ENCODE peak calls at places on chromosomes 4 and X, in ten cellular contexts. B is HCT116; N is mammary epithelial cell; F is CD4-positive, alpha-beta T cell; X is substantia nigra; T is colonic mucosa; V is RWPE1; W is lung; E is OCI-LY7; U is mesendoderm. Q is an unnamed sample.

GRCh38 chr4:138911903-138912713 is 103.5 kb upstream of the NOCT start:
- DNase-seq in B (no peak), N (peak), F (no peak), X (no peak), T (peak), V (no peak), W (no peak), E (no peak), U (no peak), Q (peak)

GRCh38 chr4:22187203-22187835 is 238.7 kb upstream of the KCNIP4 start:
- DNase-seq in B (no peak), N (peak), F (no peak), X (no peak), T (no peak), V (no peak), W (no peak), E (no peak), U (peak), Q (no peak)

GRCh38 chrX:71082778-71083177 is 12.9 kb upstream of the FOXO4 start:
- DNase-seq in B (no peak), N (no peak), F (no peak), X (no peak), T (no peak), V (no peak), W (no peak), E (no peak), U (no peak), Q (no peak)

GRCh38 chrX:134868766-134869495 is 121.9 kb upstream of the SMIM10 start:
- DNase-seq in B (no peak), N (peak), F (no peak), X (no peak), T (no peak), V (peak), W (no peak), E (no peak), U (no peak), Q (no peak)

GRCh38 chrX:20433376-20433775 is 166.7 kb upstream of the RPS6KA3 start:
- DNase-seq in B (no peak), N (no peak), F (no peak), X (no peak), T (no peak), V (no peak), W (no peak), E (no peak), U (no peak), Q (no peak)

GRCh38 chr4:181416966-181417365 is 826.2 kb upstream of the TENM3 start:
- DNase-seq in B (no peak), N (no peak), F (no peak), X (no peak), T (no peak), V (no peak), W (no peak), E (no peak), U (no peak), Q (no peak)

GRCh38 chrX:123884809-123885408 is 25.1 kb downstream of the XIAP start:
- DNase-seq in B (no peak), N (peak), F (no peak), X (no peak), T (peak), V (peak), W (peak), E (peak), U (peak), Q (no peak)

GRCh38 chr4:152892985-152893384 is 43.1 kb upstream of the FHDC1 start:
- DNase-seq in B (no peak), N (no peak), F (no peak), X (no peak), T (peak), V (no peak), W (no peak), E (no peak), U (no peak), Q (no peak)

GRCh38 chrX:31384471-31384870 is 312.6 kb upstream of the FTHL17 start:
- DNase-seq in B (no peak), N (no peak), F (no peak), X (peak), T (no peak), V (no peak), W (no peak), E (no peak), U (no peak), Q (no peak)

GRCh38 chr4:26713563-26714145 is 129.8 kb downstream of the TBC1D19 start:
- DNase-seq in B (no peak), N (peak), F (no peak), X (no peak), T (no peak), V (no peak), W (no peak), E (no peak), U (no peak), Q (no peak)

GRCh38 chr4:1234811-1235292 is 14.1 kb downstream of the CTBP1 start:
- DNase-seq in B (no peak), N (no peak), F (no peak), X (no peak), T (no peak), V (no peak), W (no peak), E (no peak), U (no peak), Q (no peak)

GRCh38 chr4:87010192-87010591 is 75.4 kb downstream of the AFF1 start:
- DNase-seq in B (no peak), N (no peak), F (no peak), X (no peak), T (no peak), V (no peak), W (no peak), E (no peak), U (no peak), Q (no peak)
- H3K27ac ChIP-seq in B (no peak), N (no peak), F (no peak), X (no peak), T (no peak), V (no peak), W (no peak), E (no peak), U (no peak), Q (no peak)

GRCh38 chr4:117225441-117225840 is 140.1 kb upstream of the TRAM1L1 start:
- DNase-seq in B (no peak), N (no peak), F (no peak), X (no peak), T (no peak), V (no peak), W (no peak), E (no peak), U (peak), Q (no peak)
- H3K27ac ChIP-seq in B (no peak), N (no peak), F (no peak), X (no peak), T (no peak), V (no peak), W (no peak), E (no peak), U (no peak), Q (no peak)

DNA sequence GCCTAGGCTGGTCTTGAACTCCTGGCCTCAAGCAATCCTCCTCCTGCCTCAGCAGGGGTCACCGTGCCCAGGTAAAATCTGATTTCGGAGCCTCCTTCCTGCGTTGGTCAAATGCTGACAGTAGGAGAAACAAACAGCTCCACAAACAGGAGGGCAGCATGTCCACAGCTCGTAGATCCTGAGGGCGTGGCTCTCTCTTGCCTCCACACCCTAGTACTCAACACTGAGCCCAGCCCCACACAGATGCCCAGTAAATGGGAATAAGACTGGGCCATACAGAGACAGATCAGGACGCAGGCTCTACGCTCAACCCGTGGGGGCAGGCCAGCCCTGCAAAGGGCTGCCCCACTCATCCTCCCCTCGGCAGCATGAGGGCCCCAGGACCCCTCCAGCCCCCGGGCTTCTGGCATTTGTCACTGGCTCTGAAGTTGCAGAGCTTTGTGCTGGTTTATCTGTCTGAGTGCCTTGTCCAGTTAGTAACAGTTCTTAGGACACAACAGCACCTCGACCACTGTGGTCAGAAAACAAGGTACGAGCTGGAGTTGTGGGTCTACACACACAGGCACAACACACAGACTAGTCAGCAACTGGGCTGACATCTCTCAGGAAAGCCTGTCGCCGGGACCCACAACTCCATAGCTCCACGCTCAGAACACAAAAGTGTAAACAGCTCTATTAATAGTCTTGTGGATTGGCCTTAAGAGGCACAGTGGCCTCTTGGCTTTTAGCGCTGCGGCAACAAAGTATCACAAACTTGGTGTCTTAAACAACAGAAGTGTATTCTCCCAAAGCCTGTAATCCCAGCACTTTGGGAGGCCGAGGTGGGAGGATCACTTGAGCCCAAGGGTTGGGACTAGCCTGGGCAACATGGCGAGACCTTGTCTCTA is 5.2 kb downstream of the TNIP2 start:
- DNase-seq in B (no peak), N (no peak), F (no peak), X (no peak), T (peak), V (no peak), W (no peak), E (no peak), U (no peak), Q (no peak)
- H3K27ac ChIP-seq in B (no peak), N (no peak), F (no peak), X (no peak), T (no peak), V (peak), W (no peak), E (no peak), U (no peak), Q (no peak)

GRCh38 chr4:182449186-182449880 is 206.1 kb downstream of the TENM3 start:
- DNase-seq in B (no peak), N (peak), F (no peak), X (no peak), T (peak), V (peak), W (no peak), E (no peak), U (peak), Q (no peak)
- H3K27ac ChIP-seq in B (no peak), N (peak), F (no peak), X (no peak), T (no peak), V (peak), W (no peak), E (no peak), U (peak), Q (no peak)

GRCh38 chr4:8108991-8109390 is 49.6 kb downstream of the ABLIM2 start:
- DNase-seq in B (no peak), N (no peak), F (no peak), X (no peak), T (no peak), V (no peak), W (no peak), E (no peak), U (no peak), Q (no peak)
- H3K27ac ChIP-seq in B (no peak), N (no peak), F (no peak), X (no peak), T (no peak), V (no peak), W (no peak), E (no peak), U (no peak), Q (peak)

GRCh38 chr4:41268721-41269517 is 12.2 kb downstream of the UCHL1 start:
- DNase-seq in B (no peak), N (no peak), F (no peak), X (no peak), T (no peak), V (no peak), W (no peak), E (no peak), U (no peak), Q (no peak)
- H3K27ac ChIP-seq in B (no peak), N (no peak), F (no peak), X (no peak), T (no peak), V (no peak), W (no peak), E (no peak), U (no peak), Q (no peak)

GRCh38 chrX:72121381-72121780 is 10.3 kb downstream of the RTL5 start:
- DNase-seq in B (no peak), N (peak), F (peak), X (no peak), T (peak), V (no peak), W (peak), E (no peak), U (no peak), Q (peak)

GRCh38 chrX:72123471-72124185 is 8.1 kb downstream of the RTL5 start:
- DNase-seq in B (no peak), N (no peak), F (no peak), X (no peak), T (no peak), V (no peak), W (no peak), E (no peak), U (peak), Q (no peak)

GRCh38 chrX:72124540-72125201 is 7.0 kb downstream of the RTL5 start:
- DNase-seq in B (no peak), N (no peak), F (no peak), X (no peak), T (no peak), V (no peak), W (no peak), E (no peak), U (peak), Q (peak)

GRCh38 chrX:72120798-72121197 is 10.9 kb downstream of the RTL5 start:
- DNase-seq in B (no peak), N (no peak), F (no peak), X (no peak), T (no peak), V (no peak), W (no peak), E (no peak), U (no peak), Q (no peak)

DNA sequence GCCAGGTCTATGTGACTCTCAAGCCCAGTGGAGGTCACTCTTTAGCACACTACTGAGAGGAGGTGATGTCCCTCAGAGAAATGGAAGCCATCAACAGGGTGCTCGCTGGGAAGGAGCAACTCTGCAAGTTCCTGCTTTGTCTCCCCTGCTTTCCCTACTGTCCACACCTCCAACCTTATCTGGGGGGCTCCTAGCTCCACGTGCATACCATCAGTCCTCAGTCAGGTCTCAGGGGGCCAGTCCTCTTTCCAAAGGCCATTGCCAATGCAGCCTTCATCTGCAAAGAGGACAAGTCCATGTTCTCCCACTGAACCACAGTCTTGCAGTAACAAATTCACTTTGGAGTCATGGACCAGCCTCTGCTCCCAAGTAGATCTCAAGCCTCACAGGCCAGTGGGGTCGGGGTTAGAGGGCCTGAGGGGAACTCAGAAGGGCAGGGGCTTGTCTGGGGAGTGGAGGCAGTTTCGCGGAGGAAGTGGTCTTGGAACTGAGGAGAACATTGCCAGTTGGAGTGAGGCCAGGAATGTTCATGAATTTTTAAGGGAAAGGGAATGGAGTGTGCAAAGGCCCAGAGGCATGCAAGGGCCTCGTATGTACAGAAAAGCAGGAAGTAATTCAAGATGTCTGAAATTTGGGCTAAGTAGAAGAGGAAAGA is 9.0 kb downstream of the RTL5 start:
- DNase-seq in B (no peak), N (no peak), F (no peak), X (no peak), T (no peak), V (no peak), W (no peak), E (no peak), U (no peak), Q (no peak)
- H3K27ac ChIP-seq in B (no peak), N (no peak), F (no peak), X (no peak), T (no peak), V (no peak), W (peak), E (no peak), U (no peak), Q (no peak)

GRCh38 chr4:4862665-4863482 is 3.4 kb downstream of the MSX1 start:
- DNase-seq in B (no peak), N (no peak), F (no peak), X (no peak), T (no peak), V (no peak), W (no peak), E (no peak), U (peak), Q (no peak)

GRCh38 chr4:4859799-4860380 is 425 bp downstream of the MSX1 start:
- DNase-seq in B (no peak), N (no peak), F (no peak), X (no peak), T (no peak), V (no peak), W (no peak), E (no peak), U (no peak), Q (no peak)

GRCh38 chr4:4860803-4861591 is 1.5 kb downstream of the MSX1 start:
- DNase-seq in B (no peak), N (no peak), F (no peak), X (no peak), T (no peak), V (no peak), W (no peak), E (no peak), U (peak), Q (no peak)

GRCh38 chr4:4860381-4860802 is 927 bp downstream of the MSX1 start:
- DNase-seq in B (no peak), N (no peak), F (no peak), X (no peak), T (no peak), V (no peak), W (no peak), E (no peak), U (no peak), Q (no peak)

GRCh38 chr4:4861592-4862551 is 2.4 kb downstream of the MSX1 start:
- DNase-seq in B (no peak), N (no peak), F (no peak), X (no peak), T (no peak), V (no peak), W (no peak), E (no peak), U (peak), Q (no peak)
- H3K27ac ChIP-seq in B (peak), N (no peak), F (no peak), X (no peak), T (no peak), V (no peak), W (no peak), E (no peak), U (no peak), Q (no peak)

GRCh38 chr4:78565971-78566372 is 14.4 kb downstream of the ANXA3 start:
- DNase-seq in B (peak), N (peak), F (no peak), X (no peak), T (no peak), V (peak), W (no peak), E (no peak), U (peak), Q (no peak)

GRCh38 chr4:78566834-78567501 is 15.4 kb downstream of the ANXA3 start:
- DNase-seq in B (no peak), N (peak), F (no peak), X (no peak), T (no peak), V (no peak), W (no peak), E (no peak), U (no peak), Q (no peak)

GRCh38 chr4:78567502-78568075 is 16.0 kb downstream of the ANXA3 start:
- DNase-seq in B (no peak), N (no peak), F (no peak), X (no peak), T (no peak), V (no peak), W (no peak), E (no peak), U (peak), Q (no peak)

GRCh38 chr4:78568640-78569261 is 17.2 kb downstream of the ANXA3 start:
- DNase-seq in B (no peak), N (no peak), F (no peak), X (no peak), T (no peak), V (no peak), W (no peak), E (no peak), U (peak), Q (no peak)

DNA sequence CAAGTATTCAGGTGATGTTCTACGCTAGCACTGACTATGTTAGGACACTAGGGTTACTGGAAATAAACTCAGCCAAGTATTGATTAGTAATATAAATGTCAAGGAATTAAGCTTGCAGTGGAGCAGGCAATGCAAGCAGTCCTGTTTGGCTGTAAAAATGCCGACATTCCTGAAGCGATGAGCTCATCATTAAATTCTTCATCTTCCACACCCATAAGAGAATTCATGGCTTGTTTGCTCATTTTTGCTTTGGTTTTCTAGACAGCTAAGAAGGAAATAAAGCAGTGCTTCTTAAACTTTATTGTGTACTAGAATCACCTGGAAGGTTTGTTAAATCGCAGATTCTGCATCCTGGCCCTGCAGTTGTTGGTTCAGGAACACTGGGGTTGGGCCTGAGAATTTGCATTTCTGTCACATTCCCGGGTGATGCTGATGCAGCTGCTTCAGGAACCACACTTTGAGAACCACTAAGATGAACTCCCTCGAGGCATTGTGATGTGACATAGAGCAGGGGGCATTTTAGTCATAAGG is 17.8 kb downstream of the ANXA3 start:
- DNase-seq in B (peak), N (peak), F (no peak), X (no peak), T (no peak), V (peak), W (no peak), E (no peak), U (peak), Q (no peak)
- H3K27ac ChIP-seq in B (peak), N (peak), F (no peak), X (no peak), T (no peak), V (peak), W (peak), E (no peak), U (no peak), Q (peak)

DNA sequence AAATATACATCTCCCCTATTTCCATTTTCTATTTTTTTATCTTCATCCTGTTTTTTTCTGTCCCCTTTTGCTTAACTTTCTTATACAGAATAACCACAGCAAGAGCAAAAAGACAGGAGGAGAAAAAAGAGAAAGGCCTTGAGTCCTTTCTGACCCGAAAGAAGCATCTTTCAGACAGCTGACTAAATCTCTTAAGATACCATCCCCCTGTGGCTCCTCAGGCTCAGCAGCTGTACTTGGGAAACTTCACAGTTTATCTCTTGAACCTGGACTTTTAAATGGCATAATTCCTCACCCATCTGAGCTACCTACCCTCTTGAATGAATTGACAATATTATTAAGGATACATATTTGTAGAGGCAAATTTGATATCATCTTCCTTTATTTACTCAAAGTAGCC is 100.2 kb downstream of the FIP1L1 start:
- DNase-seq in B (no peak), N (no peak), F (no peak), X (no peak), T (no peak), V (no peak), W (no peak), E (no peak), U (no peak), Q (no peak)
- H3K27ac ChIP-seq in B (no peak), N (peak), F (no peak), X (no peak), T (no peak), V (no peak), W (no peak), E (no peak), U (no peak), Q (no peak)